ENCODE peak calls at places on chromosomes 3 and 15, in seven cellular contexts. M, P, X, Z, A, Q and C are unnamed samples.

GRCh38 chr15:37370938-37371337 is 270.6 kb upstream of the MEIS2 start:
- DNase-seq in A (no peak), Q (no peak), X (no peak), P (no peak), M (no peak), Z (no peak), C (no peak)

GRCh38 chr3:132256984-132257383 is 60.2 kb upstream of the ACP3 start:
- DNase-seq in Z (peak; percentile 6), X (peak; percentile 80), Q (peak; percentile 20), A (no peak), P (peak; percentile 20), M (peak; percentile 47), C (peak; percentile 79)

GRCh38 chr3:56704706-56705105 is 21.6 kb upstream of the TASOR start:
- DNase-seq in X (no peak), A (no peak), Z (no peak), M (no peak), P (no peak), Q (no peak), C (no peak)

GRCh38 chr15:81865850-81866537 is 179.8 kb downstream of the MEX3B start:
- DNase-seq in P (no peak), M (no peak), Z (no peak), Q (no peak), X (no peak), A (no peak), C (no peak)

GRCh38 chr3:17320266-17320665 is 422.2 kb downstream of the TBC1D5 start:
- DNase-seq in X (peak; percentile 31), P (no peak), Z (no peak), A (no peak), Q (peak; percentile 16), M (no peak), C (peak; percentile 10)

GRCh38 chr3:179801831-179802230 is 149.0 kb downstream of the USP13 start:
- DNase-seq in M (no peak), Z (no peak), P (no peak), X (no peak), Q (peak; percentile 8), A (no peak), C (peak; percentile 54)

GRCh38 chr3:172475703-172476102 is 27.4 kb upstream of the GHSR start:
- DNase-seq in A (no peak), X (no peak), P (no peak), Q (no peak), Z (no peak), M (no peak), C (no peak)

GRCh38 chr3:45034612-45035252 is 8.6 kb downstream of the CLEC3B start:
- DNase-seq in M (peak; percentile 61), Q (no peak), Z (peak; percentile 17), X (no peak), A (peak; percentile 88), P (peak; percentile 27), C (no peak)

GRCh38 chr3:169305460-169305859 is 358.1 kb downstream of the MECOM start:
- DNase-seq in Q (no peak), Z (peak; percentile 47), P (no peak), M (no peak), A (no peak), X (no peak), C (no peak)

GRCh38 chr3:153210660-153211059 is 48.6 kb downstream of the RAP2B start:
- DNase-seq in X (no peak), A (no peak), Q (peak; percentile 81), Z (no peak), M (no peak), P (no peak), C (no peak)

GRCh38 chr3:38028621-38029361 is 651 bp downstream of the PLCD1 start:
- DNase-seq in A (no peak), Q (no peak), X (no peak), M (no peak), P (no peak), Z (no peak), C (no peak)

GRCh38 chr15:50907866-50908208 is 646 bp upstream of the AP4E1 start:
- DNase-seq in Z (no peak), Q (peak; percentile 38), X (peak; percentile 41), P (no peak), A (no peak), M (peak; percentile 70), C (peak; percentile 45)

GRCh38 chr3:141605883-141606282 is 119.1 kb downstream of the RASA2 start:
- DNase-seq in Z (no peak), A (no peak), M (no peak), X (no peak), Q (no peak), P (no peak), C (peak; percentile 39)

GRCh38 chr15:81839387-81839786 is 206.4 kb downstream of the MEX3B start:
- DNase-seq in P (no peak), Q (no peak), A (no peak), Z (no peak), M (no peak), X (no peak), C (no peak)

GRCh38 chr3:79651536-79652065 is 116.2 kb downstream of the ROBO1 start:
- DNase-seq in Z (no peak), Q (no peak), X (no peak), M (no peak), P (no peak), A (peak; percentile 35), C (no peak)

GRCh38 chr3:45261333-45262110 is 35.4 kb upstream of the TMEM158 start:
- DNase-seq in A (no peak), Z (no peak), Q (peak; percentile 43), M (no peak), P (no peak), X (no peak), C (no peak)

GRCh38 chr3:44648564-44649229 is at the start of gene ZNF35:
- DNase-seq in Z (peak; percentile 66), P (peak; percentile 28), M (peak; percentile 89), X (peak; percentile 92), Q (peak; percentile 90), A (peak; percentile 87), C (peak; percentile 94)

GRCh38 chr3:190197346-190197763 is 76.7 kb upstream of the P3H2 start:
- DNase-seq in Q (no peak), Z (no peak), X (no peak), A (no peak), P (no peak), M (no peak), C (no peak)

GRCh38 chr15:88727439-88727838 is 75.8 kb upstream of the ACAN start:
- DNase-seq in A (no peak), X (no peak), Z (peak; percentile 59), P (no peak), M (no peak), Q (no peak), C (no peak)

GRCh38 chr15:35857812-35858211 is 311.8 kb upstream of the DPH6 start:
- DNase-seq in X (no peak), Z (no peak), A (no peak), Q (no peak), P (no peak), M (no peak), C (no peak)

GRCh38 chr15:77786181-77786890 is 153.6 kb upstream of the LINGO1 start:
- DNase-seq in Z (no peak), P (no peak), X (no peak), Q (no peak), A (no peak), M (peak; percentile 16), C (no peak)

GRCh38 chr15:80260566-80260965 is 8.6 kb upstream of the CTXND1 start:
- DNase-seq in Z (no peak), X (no peak), Q (no peak), P (no peak), M (no peak), A (no peak), C (no peak)

GRCh38 chr3:101085752-101086151 is 92.5 kb upstream of the ABI3BP start:
- DNase-seq in M (no peak), Q (no peak), P (no peak), X (no peak), Z (no peak), A (no peak), C (no peak)
- TF ChIP-seq CTCF in M (no peak), Q (no peak), P (no peak), X (no peak), Z (no peak), A (no peak), C (no peak)

DNA sequence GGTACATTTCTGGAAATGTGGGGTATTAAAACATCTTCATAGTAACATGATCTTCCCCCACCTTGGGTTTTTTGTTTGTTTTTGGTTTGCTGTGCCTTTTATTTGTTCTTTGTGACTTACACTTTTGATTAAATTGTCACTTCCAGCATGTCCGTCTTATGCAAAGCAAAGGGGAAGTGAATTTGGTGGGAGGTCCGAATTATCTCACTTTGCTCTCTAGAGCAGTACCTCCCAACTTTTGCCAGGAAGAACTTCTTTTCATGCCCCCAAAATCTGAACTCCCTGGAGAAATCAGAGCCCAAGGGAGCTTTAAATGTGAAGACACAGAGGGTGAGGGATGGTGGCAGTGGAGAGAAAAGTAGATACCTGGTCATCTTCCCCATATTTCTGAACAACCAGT is 173.1 kb downstream of the IL5RA start:
- DNase-seq in A (no peak), Q (no peak), P (no peak), Z (no peak), M (no peak), X (no peak), C (no peak)
- H3K4me3 ChIP-seq in A (no peak overlapping the region), Q (no peak overlapping the region), P (no peak overlapping the region), Z (no peak overlapping the region), M (no peak overlapping the region), X (no peak overlapping the region), C (no peak overlapping the region)

DNA sequence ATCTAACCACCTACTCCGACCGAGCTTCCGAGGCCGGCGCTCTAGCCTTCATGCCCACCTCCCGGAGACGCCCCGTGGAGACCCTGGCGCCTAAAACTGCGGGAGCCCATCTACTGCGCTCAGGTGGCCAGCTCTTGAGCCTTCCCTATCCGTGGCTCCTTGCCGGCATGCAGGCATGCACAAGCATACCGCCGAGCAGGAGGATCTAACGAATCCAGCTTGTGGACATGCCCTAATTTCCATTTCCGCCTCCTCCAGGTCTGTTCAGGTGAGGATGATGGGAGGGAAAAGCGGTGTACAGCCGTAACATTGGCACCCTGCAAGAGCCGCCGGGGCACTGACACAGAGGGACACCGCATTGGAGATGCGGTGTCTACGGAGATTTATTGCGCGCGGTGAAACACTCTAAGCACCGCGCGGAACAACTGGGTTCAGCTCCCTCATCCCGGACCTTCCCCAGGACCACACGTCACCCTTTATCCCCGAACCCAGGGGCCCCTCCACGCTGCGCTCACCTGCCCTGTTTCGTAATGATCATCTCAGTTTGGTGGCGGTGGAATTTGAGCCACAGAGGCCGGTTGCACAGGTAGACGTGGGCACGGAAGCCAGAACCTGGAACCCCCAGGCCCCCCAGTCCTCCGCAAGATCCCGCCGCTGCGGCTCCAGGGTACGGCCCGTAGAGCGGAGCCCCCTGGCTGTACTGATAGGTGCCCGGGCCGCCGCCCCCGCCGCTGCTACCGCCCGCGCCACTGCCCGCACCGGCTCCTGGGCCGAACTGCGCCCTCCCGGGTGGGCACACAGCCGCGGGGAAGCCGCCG is 1.0 kb downstream of the EOMES start:
- DNase-seq in X (no peak), P (no peak), M (no peak), Z (no peak), A (no peak), Q (no peak), C (no peak)
- TF ChIP-seq CTCF in X (no peak), P (no peak), M (no peak), Z (no peak), A (no peak), Q (no peak), C (no peak)

DNA sequence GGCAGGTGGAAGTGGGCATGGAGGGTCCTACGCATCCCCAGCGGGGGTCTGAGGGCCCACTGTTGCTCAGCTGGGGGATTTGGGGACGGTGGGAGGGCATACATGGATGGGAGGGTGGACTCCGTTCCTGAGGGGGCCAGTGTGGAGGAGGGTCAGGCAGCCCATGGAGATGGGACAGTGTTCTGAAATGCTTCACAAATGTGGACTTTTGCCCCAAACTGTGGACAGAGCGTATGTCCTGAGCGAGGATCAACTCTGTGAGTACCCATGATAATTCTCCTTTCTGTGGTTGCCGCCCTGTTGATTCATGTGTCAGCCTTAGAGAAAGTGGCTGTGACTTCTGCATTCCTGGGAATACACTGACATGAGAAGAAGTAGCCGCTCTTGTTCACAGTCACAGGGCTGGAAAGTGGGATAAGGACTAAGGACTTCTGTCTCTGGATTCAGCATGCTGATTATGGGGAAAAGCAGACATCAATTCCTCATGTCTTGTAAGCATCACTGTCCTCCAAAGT is 33.4 kb downstream of the SMAD3 start:
- DNase-seq in M (no peak), X (no peak), A (no peak), P (no peak), Z (no peak), Q (peak; percentile 48), C (no peak)
- H3K4me3 ChIP-seq in M (no peak overlapping the region), X (peak overlapping the region; percentile 11), A (no peak overlapping the region), P (peak overlapping the region; percentile 30), Z (no peak overlapping the region), Q (peak overlapping the region; percentile 51), C (no peak overlapping the region)